ENCODE peak calls at places on chromosome 1, in five cellular contexts. F, V, M, D and J are unnamed samples.

GRCh38 chr1:55421317-55421716 is 206.2 kb upstream of the USP24 start:
- DNase-seq in D (no peak), V (no peak), F (peak; percentile 46), M (no peak), J (no peak)

GRCh38 chr1:12143631-12144155 is 23.1 kb upstream of the TNFRSF1B start:
- DNase-seq in M (no peak), V (no peak), D (no peak), F (peak; percentile 99), J (no peak)

GRCh38 chr1:44723064-44723463 is 7.9 kb downstream of the RNU5D-1 start:
- DNase-seq in V (no peak), F (no peak), M (no peak), D (no peak), J (peak; percentile 48)

GRCh38 chr1:201288765-201289164 is 5.5 kb downstream of the PKP1 start:
- DNase-seq in D (no peak), M (no peak), F (no peak), V (no peak), J (no peak)

GRCh38 chr1:106978477-106979322 is 77.8 kb upstream of the PRMT6 start:
- DNase-seq in D (peak; percentile 58), M (no peak), F (peak; percentile 3), V (no peak), J (no peak)

GRCh38 chr1:247885011-247885410 is 10.4 kb upstream of the OR2W3 start:
- DNase-seq in V (no peak), D (no peak), F (no peak), M (no peak), J (no peak)

GRCh38 chr1:56713112-56713511 is 68.0 kb downstream of the PRKAA2 start:
- DNase-seq in D (no peak), M (no peak), F (no peak), V (no peak), J (no peak)

GRCh38 chr1:116879478-116880133 is 30.1 kb upstream of the PTGFRN start:
- DNase-seq in D (peak; percentile 10), V (no peak), F (no peak), M (no peak), J (peak; percentile 51)

GRCh38 chr1:107704911-107705310 is 260.1 kb downstream of the VAV3 start:
- DNase-seq in D (no peak), M (no peak), F (no peak), V (no peak), J (no peak)

GRCh38 chr1:43525995-43526394 is 4.7 kb upstream of the PTPRF start:
- DNase-seq in D (no peak), M (no peak), V (no peak), F (peak; percentile 82), J (no peak)

GRCh38 chr1:50342525-50342924 is 80.7 kb downstream of the DMRTA2 start:
- DNase-seq in M (no peak), D (no peak), V (no peak), F (no peak), J (no peak)

GRCh38 chr1:162899422-162900168 is 38.6 kb upstream of the CCDC190 start:
- DNase-seq in D (no peak), F (peak; percentile 88), M (no peak), V (no peak), J (no peak)

GRCh38 chr1:79614762-79615161 is 608.2 kb upstream of the ADGRL4 start:
- DNase-seq in M (no peak), V (no peak), F (peak; percentile 31), D (no peak), J (no peak)